ENCODE peak calls at places on chromosomes 3 and 15, in four cellular contexts. L is neural progenitor cell, C is heart left ventricle, O is adipocyte. W is an unnamed sample.

GRCh38 chr15:87762110-87762509 is 494.4 kb downstream of the NTRK3 start:
- DNase-seq in L (no peak), C (no peak), O (no peak), W (no peak)

GRCh38 chr15:96276438-96277210 is 53.9 kb upstream of the NR2F2 start:
- DNase-seq in L (no peak), C (no peak), O (peak; percentile 84), W (no peak)

GRCh38 chr3:111639316-111639715 is 44.2 kb upstream of the ZBED2 start:
- DNase-seq in L (no peak), C (no peak), O (no peak), W (no peak)

GRCh38 chr3:143571548-143571947 is 276.7 kb downstream of the SLC9A9 start:
- DNase-seq in L (no peak), C (no peak), O (peak; percentile 58), W (no peak)

GRCh38 chr3:168096210-168096795 is 579 bp upstream of the GOLIM4 start:
- DNase-seq in L (peak; percentile 67), C (peak; percentile 73), O (peak; percentile 96), W (peak; percentile 87)

GRCh38 chr3:38541800-38542199 is 45.7 kb downstream of the EXOG start:
- DNase-seq in L (no peak), C (peak; percentile 88), O (no peak), W (peak; percentile 62)

GRCh38 chr3:116614795-116615362 is 94.7 kb upstream of the TUSC7 start:
- DNase-seq in L (peak; percentile 29), C (no peak), O (peak; percentile 21), W (no peak)

GRCh38 chr3:114775395-114775794 is 371.7 kb downstream of the ZBTB20 start:
- DNase-seq in L (no peak), C (no peak), O (peak; percentile 69), W (no peak)

GRCh38 chr15:71708052-71708432 is 102.3 kb upstream of the NR2E3 start:
- DNase-seq in L (no peak), C (peak; percentile 41), O (no peak), W (no peak)

GRCh38 chr3:101325393-101326134 is 5.2 kb upstream of the IMPG2 start:
- DNase-seq in L (no peak), C (no peak), O (peak; percentile 36), W (no peak)

GRCh38 chr3:88462241-88462640 is 312.5 kb downstream of the C3orf38 start:
- DNase-seq in L (no peak), C (no peak), O (no peak), W (no peak)

GRCh38 chr3:5110307-5110706 is 11.8 kb upstream of the ARL8B start:
- DNase-seq in L (no peak), C (no peak), O (no peak), W (no peak)

GRCh38 chr3:66149269-66149668 is 71.5 kb upstream of the SLC25A26 start:
- DNase-seq in L (no peak), C (no peak), O (no peak), W (no peak)

GRCh38 chr15:26115229-26115943 is 252.3 kb upstream of the ATP10A start:
- DNase-seq in L (peak; percentile 67), C (no peak), O (no peak), W (no peak)

GRCh38 chr3:143928541-143929255 is 42.9 kb upstream of the DIPK2A start:
- DNase-seq in L (no peak), C (no peak), O (peak; percentile 35), W (no peak)

GRCh38 chr3:171954644-171955365 is 84.6 kb upstream of the FNDC3B start:
- DNase-seq in L (no peak), C (no peak), O (no peak), W (no peak)

GRCh38 chr3:33074217-33075067 is 22.5 kb downstream of the GLB1 start:
- DNase-seq in L (peak; percentile 84), C (peak; percentile 37), O (peak; percentile 86), W (peak; percentile 61)

DNA sequence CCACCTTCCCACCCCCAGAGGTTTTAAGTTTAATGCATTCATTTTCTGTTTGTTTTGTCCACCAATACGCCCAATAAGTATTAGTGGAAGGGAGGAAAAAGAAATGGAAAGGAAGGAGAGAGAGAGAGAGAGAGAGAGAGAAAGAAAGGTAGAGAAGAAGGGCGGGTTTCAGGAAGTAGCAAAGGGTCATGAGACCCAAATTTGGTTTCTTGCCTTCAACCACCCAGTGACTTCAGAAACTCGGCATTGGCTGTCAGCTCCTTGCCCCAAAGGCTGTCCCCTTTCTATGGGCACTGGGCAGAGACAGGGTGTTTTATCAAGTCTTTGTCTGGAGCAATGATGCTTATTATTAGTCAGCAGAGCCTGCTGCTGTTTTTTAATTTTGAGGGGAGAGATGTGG is 13.5 kb upstream of the NR1D2 start:
- DNase-seq in L (no peak), C (no peak), O (no peak), W (no peak)
- H3K4me3 ChIP-seq in L (no peak overlapping the region), C (no peak overlapping the region), O (no peak overlapping the region), W (no peak overlapping the region)

GRCh38 chr3:71415708-71416108 is 167.8 kb downstream of the FOXP1 start:
- DNase-seq in L (no peak), C (no peak), O (no peak), W (no peak)

GRCh38 chr3:71409352-71409751 is 174.2 kb downstream of the FOXP1 start:
- DNase-seq in L (no peak), C (no peak), O (no peak), W (no peak)

GRCh38 chr3:71413572-71413971 is 170.0 kb downstream of the FOXP1 start:
- DNase-seq in L (no peak), C (no peak), O (no peak), W (no peak)

GRCh38 chr3:71416868-71417267 is 166.7 kb downstream of the FOXP1 start:
- DNase-seq in L (peak; percentile 48), C (no peak), O (no peak), W (peak; percentile 28)

GRCh38 chr3:71414189-71414924 is 169.2 kb downstream of the FOXP1 start:
- DNase-seq in L (no peak), C (no peak), O (no peak), W (no peak)
- H3K4me1 ChIP-seq in L (peaks cover 5% of the 10 kb centered on the region), C (peaks cover 8% of the 10 kb centered on the region), O (no peaks in the 10 kb centered on the region), W (no peaks in the 10 kb centered on the region)

GRCh38 chr3:184620799-184621119 is 59.2 kb downstream of the EPHB3 start:
- DNase-seq in L (no peak), C (no peak), O (peak; percentile 34), W (no peak)
- H3K27me3 ChIP-seq in L (peaks cover 9% of the 10 kb centered on the region), C (no peaks in the 10 kb centered on the region), O (peaks cover 38% of the 10 kb centered on the region), W (no peaks in the 10 kb centered on the region)

DNA sequence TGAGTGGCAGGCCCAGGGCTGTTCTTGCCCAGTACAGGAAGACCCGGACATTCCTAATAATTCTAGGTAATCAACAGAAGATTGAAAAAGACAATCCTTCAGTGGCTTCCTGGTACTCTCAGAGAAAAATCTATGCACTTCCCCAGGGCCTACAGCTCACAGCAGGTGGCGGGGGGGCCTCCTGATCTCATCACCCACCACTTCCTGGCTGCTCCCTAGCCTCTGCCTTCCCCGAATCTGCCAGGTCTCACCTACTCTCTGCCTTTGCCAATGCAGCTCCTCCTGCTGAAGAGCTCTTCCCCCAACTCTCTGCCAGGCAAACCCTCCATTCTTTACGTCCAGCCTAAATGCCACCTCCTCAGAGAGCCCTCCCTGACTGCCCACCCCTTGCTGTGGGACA is 37.5 kb downstream of the EHD4 start:
- DNase-seq in L (no peak), C (no peak), O (no peak), W (no peak)
- H3K4me3 ChIP-seq in L (no peak overlapping the region), C (no peak overlapping the region), O (no peak overlapping the region), W (no peak overlapping the region)

W was measured in BE2C.